ENCODE peak calls at places on chromosomes 13 and 19, in eight cellular contexts. P is COLO829; I is CD4-positive, alpha-beta memory T cell; T is astrocyte; C is PC-9; H is stromal cell of bone marrow; M is small intestine; W is activated CD8-positive, alpha-beta memory T cell treated with anti-CD3 and anti-CD28 coated beads, Interleukin-2, amount 50 U/mL, for 4 hours. B is an unnamed sample.

GRCh38 chr19:18506101-18506534 is 15.8 kb downstream of the ELL start:
- DNase-seq in M (peak), C (no peak), P (no peak), T (no peak), H (no peak), W (no peak), I (peak), B (peak)

GRCh38 chr13:51723529-51723928 is 80.4 kb downstream of the DHRS12 start:
- DNase-seq in M (no peak), C (no peak), P (no peak), T (no peak), I (no peak), H (no peak), W (no peak), B (no peak)

GRCh38 chr19:49528211-49528771 is 488 bp downstream of the RCN3 start:
- DNase-seq in M (no peak), C (no peak), H (no peak), I (no peak), W (peak), T (peak), P (no peak), B (no peak)

GRCh38 chr19:5695649-5696195 is 5.6 kb downstream of the RPL36 start:
- DNase-seq in C (no peak), P (no peak), M (no peak), T (no peak), W (no peak), H (no peak), I (no peak), B (no peak)

GRCh38 chr13:104796581-104796980 is 1730.4 kb upstream of the SLC10A2 start:
- DNase-seq in I (no peak), M (no peak), T (peak), P (no peak), C (no peak), W (no peak), H (no peak), B (no peak)

GRCh38 chr19:47243776-47244547 is 12.4 kb upstream of the CCDC9 start:
- DNase-seq in I (peak), M (peak), H (peak), W (peak), T (peak), P (peak), C (peak), B (peak)

GRCh38 chr19:16586477-16586871 is 14.3 kb upstream of the SLC35E1 start:
- DNase-seq in M (no peak), C (no peak), I (no peak), W (no peak), T (no peak), H (no peak), P (no peak), B (no peak)

GRCh38 chr13:101309014-101309619 is 107.2 kb downstream of the NALCN start:
- DNase-seq in T (peak), P (no peak), W (no peak), I (no peak), C (peak), M (no peak), H (peak), B (no peak)

GRCh38 chr19:1465191-1466016 is 13.6 kb downstream of the C19orf25 start:
- DNase-seq in I (no peak), C (no peak), T (no peak), W (no peak), M (peak), H (no peak), P (no peak), B (peak)

GRCh38 chr19:1069009-1069779 is 2.2 kb downstream of the ARHGAP45 start:
- DNase-seq in C (no peak), H (no peak), W (peak), T (no peak), P (no peak), M (no peak), I (peak), B (no peak)

GRCh38 chr13:22173605-22174004 is 502.7 kb downstream of the FGF9 start:
- DNase-seq in M (no peak), C (no peak), H (peak), W (no peak), I (no peak), P (peak), T (no peak), B (no peak)

GRCh38 chr13:34343413-34343812 is 525.5 kb downstream of the RFC3 start:
- DNase-seq in H (no peak), W (no peak), C (no peak), T (peak), I (no peak), P (no peak), M (no peak), B (no peak)

GRCh38 chr13:25840261-25840660 is 211.6 kb downstream of the SHISA2 start:
- DNase-seq in I (no peak), H (no peak), C (no peak), W (no peak), T (no peak), P (peak), M (no peak), B (no peak)

GRCh38 chr19:4984106-4984380 is 15.1 kb downstream of the KDM4B start:
- DNase-seq in C (no peak), I (no peak), T (no peak), P (no peak), H (no peak), W (no peak), M (no peak), B (no peak)

GRCh38 chr13:102707465-102707864 is 12.6 kb upstream of the METTL21C start:
- DNase-seq in I (no peak), H (peak), C (peak), M (no peak), P (peak), W (no peak), T (peak), B (no peak)

GRCh38 chr19:46489445-46490272 is 6.0 kb downstream of the PNMA8B start:
- DNase-seq in M (no peak), H (peak), W (no peak), T (peak), P (no peak), I (no peak), C (no peak), B (peak)

GRCh38 chr13:21208755-21209154 is 32.3 kb downstream of the MRPL57 start:
- DNase-seq in W (no peak), P (no peak), C (no peak), M (no peak), H (no peak), T (no peak), I (no peak), B (no peak)

GRCh38 chr13:43134896-43135295 is 111.5 kb downstream of the DNAJC15 start:
- DNase-seq in M (no peak), P (no peak), H (no peak), W (no peak), I (no peak), T (no peak), C (no peak), B (no peak)

GRCh38 chr19:14265285-14266036 is 59.5 kb upstream of the ADGRL1 start:
- DNase-seq in H (no peak), C (no peak), I (no peak), T (no peak), M (no peak), W (no peak), P (no peak), B (no peak)

GRCh38 chr13:26377038-26377437 is 123.1 kb downstream of the CDK8 start:
- DNase-seq in T (no peak), M (peak), W (no peak), C (no peak), H (peak), I (no peak), P (peak), B (no peak)

GRCh38 chr19:50580970-50581636 is 12.9 kb upstream of the LRRC4B start:
- DNase-seq in M (no peak), W (no peak), I (no peak), T (no peak), C (no peak), P (peak), H (no peak), B (no peak)

GRCh38 chr13:40539954-40540706 is 126.3 kb downstream of the FOXO1 start:
- DNase-seq in H (peak), P (peak), T (peak), M (no peak), C (peak), W (no peak), I (no peak), B (no peak)

GRCh38 chr13:89862691-89863036 is 1484.8 kb upstream of the MIR17HG start:
- DNase-seq in H (no peak), C (no peak), I (no peak), T (no peak), W (no peak), P (no peak), M (no peak), B (no peak)

GRCh38 chr13:77067519-77067918 is 40.6 kb upstream of the FBXL3 start:
- DNase-seq in H (no peak), M (no peak), I (no peak), P (no peak), C (no peak), T (no peak), W (no peak), B (no peak)

GRCh38 chr13:48320906-48321510 is 17.5 kb downstream of the RB1 start:
- DNase-seq in T (no peak), M (no peak), H (no peak), W (no peak), P (no peak), C (no peak), I (no peak), B (no peak)

GRCh38 chr13:75480691-75481175 is 1.2 kb downstream of the TBC1D4 start:
- DNase-seq in P (no peak), T (peak), C (peak), W (no peak), H (no peak), I (peak), M (peak), B (peak)